ENCODE peak calls at places on chromosomes 7 and 10, in seven cellular contexts. W is thoracic aorta, K is aorta, T is A549, J is NCI-H2081, G is SK-N-MC, O is PC-3. M is an unnamed sample.

GRCh38 chr7:39554583-39555140 is 11.5 kb upstream of the YAE1 start:
- DNase-seq in W (no peak), K (no peak), T (no peak), J (no peak), G (no peak), O (no peak), M (no peak)

GRCh38 chr7:137728426-137728825 is 118.3 kb downstream of the DGKI start:
- DNase-seq in W (no peak), K (no peak), T (no peak), J (no peak), G (no peak), O (no peak), M (no peak)

GRCh38 chr7:12111461-12112405 is 99.4 kb upstream of the TMEM106B start:
- DNase-seq in W (no peak), K (peak; percentile 42), T (no peak), J (no peak), G (no peak), O (no peak), M (no peak)

GRCh38 chr10:31076589-31076988 is 44.9 kb upstream of the ZNF438 start:
- DNase-seq in W (no peak), K (no peak), T (no peak), J (no peak), G (no peak), O (no peak), M (no peak)

GRCh38 chr10:43259248-43259980 is 7.5 kb downstream of the RASGEF1A start:
- DNase-seq in W (no peak), K (peak; percentile 32), T (no peak), J (no peak), G (no peak), O (no peak), M (no peak)

GRCh38 chr7:120402801-120403200 is 129.8 kb downstream of the KCND2 start:
- DNase-seq in W (no peak), K (no peak), T (no peak), J (no peak), G (no peak), O (peak; percentile 59), M (no peak)

GRCh38 chr7:111076205-111076604 is 14.7 kb upstream of the LRRN3 start:
- DNase-seq in W (no peak), K (no peak), T (no peak), J (no peak), G (no peak), O (peak; percentile 34), M (no peak)

GRCh38 chr7:74097937-74098614 is 14.5 kb downstream of the LIMK1 start:
- DNase-seq in W (no peak), K (peak; percentile 69), T (peak; percentile 30), J (no peak), G (no peak), O (peak; percentile 84), M (peak; percentile 48)